ENCODE peak calls at places on chromosome 5, in eight cellular contexts. I is psoas muscle; E is GM23338; C is lower lobe of right lung; G is ovary; V is CD8-positive, alpha-beta T cell; M is thoracic aorta; O is mammary epithelial cell. W is an unnamed sample. For H3K36me3, the result is how much of the 10 kb centered on the place peaks cover.

GRCh38 chr5:96743065-96743768 is 64.5 kb downstream of the ERAP1 start:
- DNase-seq in O (peak), M (no peak), I (peak), G (no peak), V (no peak), E (peak), C (no peak), W (no peak)

GRCh38 chr5:173472164-173472563 is 143.9 kb upstream of the STC2 start:
- DNase-seq in V (no peak), E (no peak), C (no peak), O (peak), G (peak), I (peak), M (peak), W (no peak)

GRCh38 chr5:3377176-3377575 is 218.5 kb upstream of the IRX1 start:
- DNase-seq in E (no peak), G (no peak), O (no peak), V (no peak), M (no peak), C (no peak), I (no peak), W (no peak)

GRCh38 chr5:134101686-134102439 is 12.6 kb upstream of the TCF7 start:
- DNase-seq in C (peak), M (no peak), V (peak), O (no peak), I (peak), E (peak), G (peak), W (peak)

GRCh38 chr5:65062684-65063083 is 294.0 kb downstream of the CWC27 start:
- DNase-seq in C (no peak), M (peak), V (no peak), G (no peak), E (no peak), I (no peak), O (peak), W (no peak)

GRCh38 chr5:115949096-115949495 is 13.2 kb upstream of the LVRN start:
- DNase-seq in M (no peak), G (no peak), I (no peak), C (no peak), O (no peak), V (no peak), E (no peak), W (no peak)

GRCh38 chr5:95682891-95683290 is at the start of gene SPATA9:
- DNase-seq in G (no peak), O (no peak), E (no peak), I (no peak), V (no peak), M (no peak), C (no peak), W (no peak)

GRCh38 chr5:6543830-6544560 is 88.8 kb downstream of the NSUN2 start:
- DNase-seq in M (no peak), O (no peak), E (no peak), C (no peak), G (no peak), I (no peak), V (no peak), W (no peak)

GRCh38 chr5:175002128-175002527 is 277.7 kb downstream of the MSX2 start:
- DNase-seq in O (no peak), V (no peak), I (no peak), C (no peak), G (no peak), E (no peak), M (no peak), W (no peak)

GRCh38 chr5:140113699-140114263 is at the start of gene PURA:
- DNase-seq in I (peak), G (peak), M (peak), C (peak), O (peak), V (peak), E (peak), W (peak)
- TF ChIP-seq CTCF in I (peak), G (no peak), M (no peak), C (peak), O (no peak), V (no peak), E (peak), W (no peak)

GRCh38 chr5:139605887-139606286 is 42.3 kb upstream of the CXXC5 start:
- DNase-seq in O (no peak), M (no peak), E (no peak), I (no peak), V (no peak), C (no peak), G (no peak), W (no peak)
- H3K36me3 ChIP-seq in O (under half), M (under half), E (under half), I (under half), V (under half), C (under half), G (under half), W (under half)

GRCh38 chr5:68180286-68181038 is 35.1 kb upstream of the PIK3R1 start:
- DNase-seq in C (no peak), M (no peak), I (no peak), G (no peak), O (no peak), V (no peak), E (no peak), W (no peak)

GRCh38 chr5:68182534-68182933 is 33.0 kb upstream of the PIK3R1 start:
- DNase-seq in G (no peak), M (no peak), O (no peak), I (no peak), V (no peak), C (no peak), E (no peak), W (no peak)

GRCh38 chr5:68178579-68178978 is 37.0 kb upstream of the PIK3R1 start:
- DNase-seq in E (no peak), O (peak), I (no peak), G (no peak), C (no peak), V (no peak), M (no peak), W (no peak)

GRCh38 chr5:68181039-68181599 is 34.4 kb upstream of the PIK3R1 start:
- DNase-seq in O (no peak), M (no peak), I (no peak), G (no peak), C (no peak), V (no peak), E (no peak), W (no peak)

GRCh38 chr5:68182094-68182493 is 33.5 kb upstream of the PIK3R1 start:
- DNase-seq in I (no peak), C (no peak), V (no peak), O (no peak), M (no peak), G (no peak), E (no peak), W (no peak)
- H3K4me3 ChIP-seq in I (no peak), C (no peak), V (no peak), O (no peak), M (no peak), G (no peak), E (no peak), W (no peak)

DNA sequence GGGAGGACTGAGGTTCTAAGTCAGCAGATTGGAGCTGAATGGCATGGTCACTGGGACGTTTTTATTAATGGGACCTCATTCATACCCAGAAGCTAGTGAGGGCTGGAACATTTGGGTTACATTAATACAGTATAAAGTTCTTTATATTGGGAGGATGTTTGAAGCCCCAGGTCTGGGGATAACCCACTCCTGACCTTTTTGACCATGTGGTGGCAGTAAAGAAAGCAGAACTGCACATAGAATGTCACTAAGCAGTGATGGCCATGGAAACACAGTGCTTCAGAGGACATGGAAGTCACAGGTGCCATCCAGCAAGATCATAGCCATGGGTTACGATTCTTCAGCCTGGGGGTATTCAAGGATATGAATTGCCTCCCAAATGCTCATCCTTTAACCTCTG is 176.0 kb downstream of the ATP10B start:
- DNase-seq in E (no peak), G (no peak), I (no peak), C (no peak), M (no peak), V (no peak), O (no peak), W (peak)
- TF ChIP-seq CTCF in E (peak), G (no peak), I (no peak), C (peak), M (no peak), V (no peak), O (no peak), W (peak)

GRCh38 chr5:154764967-154765366 is 9.8 kb downstream of the LARP1 start:
- DNase-seq in V (no peak), C (no peak), G (no peak), I (no peak), E (no peak), M (no peak), O (no peak), W (no peak)

GRCh38 chr5:154765396-154765925 is 10.3 kb downstream of the LARP1 start:
- DNase-seq in C (no peak), O (no peak), G (no peak), E (no peak), M (no peak), V (no peak), I (no peak), W (no peak)

GRCh38 chr5:154762261-154762660 is 7.1 kb downstream of the LARP1 start:
- DNase-seq in E (no peak), G (no peak), M (no peak), I (no peak), O (no peak), V (no peak), C (no peak), W (no peak)

GRCh38 chr5:154761062-154761740 is 6.0 kb downstream of the LARP1 start:
- DNase-seq in V (no peak), M (no peak), E (no peak), G (no peak), O (no peak), C (no peak), I (no peak), W (no peak)

DNA sequence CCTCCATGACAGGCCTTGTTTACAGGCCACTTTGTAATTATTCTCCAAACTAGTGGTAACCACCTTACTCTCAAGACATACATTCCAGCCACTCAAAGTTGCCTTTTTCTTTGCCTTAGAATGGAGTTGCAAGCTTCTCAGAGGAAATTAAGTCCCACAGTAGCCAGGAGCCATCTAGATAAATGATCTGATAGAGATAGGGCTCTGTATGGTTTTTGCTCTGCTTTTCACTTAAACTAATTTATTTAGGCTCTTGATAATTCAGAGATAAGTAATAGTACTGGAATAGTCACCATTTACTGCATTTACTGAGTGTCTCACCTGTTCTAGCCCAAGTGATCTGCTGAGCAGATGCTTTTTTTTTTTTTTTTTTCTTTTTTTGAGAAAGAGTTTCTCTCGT is 7.5 kb downstream of the LARP1 start:
- DNase-seq in M (no peak), C (no peak), O (no peak), I (no peak), V (no peak), E (no peak), G (no peak), W (no peak)
- H3K36me3 ChIP-seq in M (under half), C (under half), O (under half), I (under half), V (under half), E (under half), G (under half), W (under half)